ENCODE peak calls at places on chromosome 18, in four cellular contexts. One of them, this sample, is unnamed.

GRCh38 chr18:37282386-37283037 is 283.1 kb downstream of the CELF4 start:
- DNase-seq in HTR-8/SVneo: no peak
- DNase-seq in stimulated activated CD4-positive, alpha-beta T cell treated with anti-CD3 and anti-CD28 coated beads, Interleukin-12 subunit alpha, Interleukin-12 subunit beta, amount 100 ng/mL, for 48 hours: no peak
- DNase-seq in NCI-H187 treated with DMSO at 0.1 percent for 48 hours: no peak
- DNase-seq in this sample: no peak

GRCh38 chr18:40976050-40976449 is 979.0 kb upstream of the PIK3C3 start:
- DNase-seq in HTR-8/SVneo: no peak
- DNase-seq in stimulated activated CD4-positive, alpha-beta T cell treated with anti-CD3 and anti-CD28 coated beads, Interleukin-12 subunit alpha, Interleukin-12 subunit beta, amount 100 ng/mL, for 48 hours: no peak
- DNase-seq in NCI-H187 treated with DMSO at 0.1 percent for 48 hours: no peak
- DNase-seq in this sample: no peak

GRCh38 chr18:63157293-63158011 is 162.1 kb downstream of the BCL2 start:
- DNase-seq in HTR-8/SVneo: no peak
- DNase-seq in stimulated activated CD4-positive, alpha-beta T cell treated with anti-CD3 and anti-CD28 coated beads, Interleukin-12 subunit alpha, Interleukin-12 subunit beta, amount 100 ng/mL, for 48 hours: no peak
- DNase-seq in NCI-H187 treated with DMSO at 0.1 percent for 48 hours: no peak
- DNase-seq in this sample: no peak

GRCh38 chr18:77140439-77141109 is 8.0 kb upstream of the MBP start:
- DNase-seq in HTR-8/SVneo: no peak
- DNase-seq in stimulated activated CD4-positive, alpha-beta T cell treated with anti-CD3 and anti-CD28 coated beads, Interleukin-12 subunit alpha, Interleukin-12 subunit beta, amount 100 ng/mL, for 48 hours: no peak
- DNase-seq in NCI-H187 treated with DMSO at 0.1 percent for 48 hours: no peak
- DNase-seq in this sample: no peak

GRCh38 chr18:58385472-58385871 is 243.4 kb downstream of the ALPK2 start:
- DNase-seq in HTR-8/SVneo: no peak
- DNase-seq in stimulated activated CD4-positive, alpha-beta T cell treated with anti-CD3 and anti-CD28 coated beads, Interleukin-12 subunit alpha, Interleukin-12 subunit beta, amount 100 ng/mL, for 48 hours: no peak
- DNase-seq in NCI-H187 treated with DMSO at 0.1 percent for 48 hours: no peak
- DNase-seq in this sample: no peak

GRCh38 chr18:61782545-61782944 is 110.3 kb downstream of the RNF152 start:
- DNase-seq in HTR-8/SVneo: no peak
- DNase-seq in stimulated activated CD4-positive, alpha-beta T cell treated with anti-CD3 and anti-CD28 coated beads, Interleukin-12 subunit alpha, Interleukin-12 subunit beta, amount 100 ng/mL, for 48 hours: no peak
- DNase-seq in NCI-H187 treated with DMSO at 0.1 percent for 48 hours: no peak
- DNase-seq in this sample: no peak

GRCh38 chr18:12423820-12424219 is 16.1 kb downstream of the PRELID3A start:
- DNase-seq in HTR-8/SVneo: no peak
- DNase-seq in stimulated activated CD4-positive, alpha-beta T cell treated with anti-CD3 and anti-CD28 coated beads, Interleukin-12 subunit alpha, Interleukin-12 subunit beta, amount 100 ng/mL, for 48 hours: no peak
- DNase-seq in NCI-H187 treated with DMSO at 0.1 percent for 48 hours: no peak
- DNase-seq in this sample: no peak

GRCh38 chr18:13547347-13547746 is 179.0 kb downstream of the FAM210A start:
- DNase-seq in HTR-8/SVneo: no peak
- DNase-seq in stimulated activated CD4-positive, alpha-beta T cell treated with anti-CD3 and anti-CD28 coated beads, Interleukin-12 subunit alpha, Interleukin-12 subunit beta, amount 100 ng/mL, for 48 hours: no peak
- DNase-seq in NCI-H187 treated with DMSO at 0.1 percent for 48 hours: no peak
- DNase-seq in this sample: no peak

GRCh38 chr18:61965306-61965705 is 72.5 kb upstream of the RNF152 start:
- DNase-seq in HTR-8/SVneo: no peak
- DNase-seq in stimulated activated CD4-positive, alpha-beta T cell treated with anti-CD3 and anti-CD28 coated beads, Interleukin-12 subunit alpha, Interleukin-12 subunit beta, amount 100 ng/mL, for 48 hours: no peak
- DNase-seq in NCI-H187 treated with DMSO at 0.1 percent for 48 hours: no peak
- DNase-seq in this sample: no peak

GRCh38 chr18:8721716-8722115 is 16.4 kb downstream of the MTCL1 start:
- DNase-seq in HTR-8/SVneo: no peak
- DNase-seq in stimulated activated CD4-positive, alpha-beta T cell treated with anti-CD3 and anti-CD28 coated beads, Interleukin-12 subunit alpha, Interleukin-12 subunit beta, amount 100 ng/mL, for 48 hours: no peak
- DNase-seq in NCI-H187 treated with DMSO at 0.1 percent for 48 hours: no peak
- DNase-seq in this sample: no peak

GRCh38 chr18:48797841-48798255 is 152.9 kb downstream of the SMAD7 start:
- DNase-seq in HTR-8/SVneo: no peak
- DNase-seq in stimulated activated CD4-positive, alpha-beta T cell treated with anti-CD3 and anti-CD28 coated beads, Interleukin-12 subunit alpha, Interleukin-12 subunit beta, amount 100 ng/mL, for 48 hours: no peak
- DNase-seq in NCI-H187 treated with DMSO at 0.1 percent for 48 hours: no peak
- DNase-seq in this sample: no peak

GRCh38 chr18:3907955-3908354 is 458.0 kb downstream of the TGIF1 start:
- DNase-seq in HTR-8/SVneo: no peak
- DNase-seq in stimulated activated CD4-positive, alpha-beta T cell treated with anti-CD3 and anti-CD28 coated beads, Interleukin-12 subunit alpha, Interleukin-12 subunit beta, amount 100 ng/mL, for 48 hours: no peak
- DNase-seq in NCI-H187 treated with DMSO at 0.1 percent for 48 hours: no peak
- DNase-seq in this sample: no peak

GRCh38 chr18:69596345-69596744 is 195.7 kb downstream of the DOK6 start:
- DNase-seq in HTR-8/SVneo: no peak
- DNase-seq in stimulated activated CD4-positive, alpha-beta T cell treated with anti-CD3 and anti-CD28 coated beads, Interleukin-12 subunit alpha, Interleukin-12 subunit beta, amount 100 ng/mL, for 48 hours: no peak
- DNase-seq in NCI-H187 treated with DMSO at 0.1 percent for 48 hours: no peak
- DNase-seq in this sample: no peak

GRCh38 chr18:12046751-12047335 is 46.8 kb upstream of the ANKRD62 start:
- DNase-seq in HTR-8/SVneo: no peak
- DNase-seq in stimulated activated CD4-positive, alpha-beta T cell treated with anti-CD3 and anti-CD28 coated beads, Interleukin-12 subunit alpha, Interleukin-12 subunit beta, amount 100 ng/mL, for 48 hours: no peak
- DNase-seq in NCI-H187 treated with DMSO at 0.1 percent for 48 hours: no peak
- DNase-seq in this sample: no peak

GRCh38 chr18:13067124-13067523 is 76.0 kb downstream of the CEP192 start:
- DNase-seq in HTR-8/SVneo: no peak
- DNase-seq in stimulated activated CD4-positive, alpha-beta T cell treated with anti-CD3 and anti-CD28 coated beads, Interleukin-12 subunit alpha, Interleukin-12 subunit beta, amount 100 ng/mL, for 48 hours: no peak
- DNase-seq in NCI-H187 treated with DMSO at 0.1 percent for 48 hours: no peak
- DNase-seq in this sample: peak

GRCh38 chr18:7637269-7637668 is 70.2 kb downstream of the PTPRM start:
- DNase-seq in HTR-8/SVneo: no peak
- DNase-seq in stimulated activated CD4-positive, alpha-beta T cell treated with anti-CD3 and anti-CD28 coated beads, Interleukin-12 subunit alpha, Interleukin-12 subunit beta, amount 100 ng/mL, for 48 hours: no peak
- DNase-seq in NCI-H187 treated with DMSO at 0.1 percent for 48 hours: no peak
- DNase-seq in this sample: no peak

GRCh38 chr18:58009166-58009565 is 34.9 kb upstream of the NEDD4L start:
- DNase-seq in HTR-8/SVneo: no peak
- DNase-seq in stimulated activated CD4-positive, alpha-beta T cell treated with anti-CD3 and anti-CD28 coated beads, Interleukin-12 subunit alpha, Interleukin-12 subunit beta, amount 100 ng/mL, for 48 hours: no peak
- DNase-seq in NCI-H187 treated with DMSO at 0.1 percent for 48 hours: no peak
- DNase-seq in this sample: no peak

GRCh38 chr18:73636355-73636754 is 511.3 kb downstream of the FBXO15 start:
- DNase-seq in HTR-8/SVneo: no peak
- DNase-seq in stimulated activated CD4-positive, alpha-beta T cell treated with anti-CD3 and anti-CD28 coated beads, Interleukin-12 subunit alpha, Interleukin-12 subunit beta, amount 100 ng/mL, for 48 hours: no peak
- DNase-seq in NCI-H187 treated with DMSO at 0.1 percent for 48 hours: no peak
- DNase-seq in this sample: no peak

GRCh38 chr18:54100920-54101319 is 123.5 kb downstream of the MBD2 start:
- DNase-seq in HTR-8/SVneo: no peak
- DNase-seq in stimulated activated CD4-positive, alpha-beta T cell treated with anti-CD3 and anti-CD28 coated beads, Interleukin-12 subunit alpha, Interleukin-12 subunit beta, amount 100 ng/mL, for 48 hours: no peak
- DNase-seq in NCI-H187 treated with DMSO at 0.1 percent for 48 hours: no peak
- DNase-seq in this sample: no peak

GRCh38 chr18:23662309-23663263 is at the start of gene ANKRD29:
- DNase-seq in HTR-8/SVneo: peak
- DNase-seq in stimulated activated CD4-positive, alpha-beta T cell treated with anti-CD3 and anti-CD28 coated beads, Interleukin-12 subunit alpha, Interleukin-12 subunit beta, amount 100 ng/mL, for 48 hours: no peak
- DNase-seq in NCI-H187 treated with DMSO at 0.1 percent for 48 hours: no peak
- DNase-seq in this sample: no peak

This sample was measured in CMK.